ENCODE peak calls at places on chromosomes 3 and 15, in six cellular contexts. G, U, K, Z, V and P are unnamed samples.

GRCh38 chr3:48898383-48899234 is at the start of gene SLC25A20:
- DNase-seq in G (peak), U (peak), K (peak), Z (peak), V (peak), P (peak)

GRCh38 chr15:98503970-98504369 is 144.4 kb upstream of the IGF1R start:
- DNase-seq in G (no peak), U (no peak), K (no peak), Z (no peak), V (no peak), P (no peak)

GRCh38 chr3:136659253-136659652 is 92.9 kb downstream of the STAG1 start:
- DNase-seq in G (peak), U (no peak), K (no peak), Z (no peak), V (no peak), P (peak)

GRCh38 chr3:188345223-188345622 is 191.3 kb downstream of the LPP start:
- DNase-seq in G (peak), U (no peak), K (no peak), Z (no peak), V (no peak), P (no peak)

GRCh38 chr3:58013973-58014649 is 5.9 kb downstream of the FLNB start:
- DNase-seq in G (peak), U (no peak), K (no peak), Z (no peak), V (no peak), P (no peak)

GRCh38 chr3:179330438-179330837 is 7.6 kb downstream of the ZNF639 start:
- DNase-seq in G (no peak), U (no peak), K (no peak), Z (no peak), V (no peak), P (no peak)

GRCh38 chr3:127814325-127814781 is 8.0 kb downstream of the MGLL start:
- DNase-seq in G (no peak), U (no peak), K (no peak), Z (no peak), V (no peak), P (no peak)

GRCh38 chr15:59751552-59752413 is 62.7 kb upstream of the BNIP2 start:
- DNase-seq in G (no peak), U (peak), K (no peak), Z (no peak), V (no peak), P (peak)

GRCh38 chr3:126147147-126147931 is 33.0 kb downstream of the ALDH1L1 start:
- DNase-seq in G (no peak), U (no peak), K (no peak), Z (peak), V (no peak), P (no peak)

GRCh38 chr15:33440911-33441310 is 130.1 kb downstream of the RYR3 start:
- DNase-seq in G (no peak), U (no peak), K (no peak), Z (no peak), V (no peak), P (peak)

GRCh38 chr3:72976182-72976825 is 20.3 kb upstream of the PPP4R2 start:
- DNase-seq in G (no peak), U (no peak), K (no peak), Z (no peak), V (no peak), P (no peak)

GRCh38 chr3:71875461-71875947 is 90.6 kb upstream of the PROK2 start:
- DNase-seq in G (peak), U (peak), K (peak), Z (peak), V (peak), P (peak)

GRCh38 chr15:59158701-59159034 is 48.0 kb upstream of the LDHAL6B start:
- DNase-seq in G (no peak), U (no peak), K (no peak), Z (no peak), V (no peak), P (no peak)

GRCh38 chr3:168532135-168532534 is 436.4 kb upstream of the GOLIM4 start:
- DNase-seq in G (no peak), U (no peak), K (no peak), Z (no peak), V (no peak), P (no peak)

GRCh38 chr15:26804063-26804804 is 31.4 kb upstream of the GABRB3 start:
- DNase-seq in G (no peak), U (no peak), K (no peak), Z (no peak), V (no peak), P (no peak)

GRCh38 chr3:195754141-195754540 is 33.4 kb downstream of the MUC20 start:
- DNase-seq in G (no peak), U (no peak), K (no peak), Z (no peak), V (no peak), P (no peak)

GRCh38 chr15:52427804-52428203 is 100.9 kb downstream of the MYO5A start:
- DNase-seq in G (peak), U (peak), K (no peak), Z (no peak), V (no peak), P (peak)

GRCh38 chr3:17808994-17809393 is 66.6 kb upstream of the TBC1D5 start:
- DNase-seq in G (peak), U (no peak), K (no peak), Z (no peak), V (no peak), P (no peak)

GRCh38 chr3:126552688-126553283 is 5.9 kb downstream of the C3orf22 start:
- DNase-seq in G (no peak), U (no peak), K (no peak), Z (peak), V (peak), P (no peak)

GRCh38 chr15:96336643-96337353 is 6.3 kb downstream of the NR2F2 start:
- DNase-seq in G (peak), U (no peak), K (no peak), Z (no peak), V (no peak), P (no peak)

GRCh38 chr3:140630366-140630765 is 47.5 kb upstream of the TRIM42 start:
- DNase-seq in G (no peak), U (no peak), K (no peak), Z (no peak), V (no peak), P (no peak)

GRCh38 chr3:156630081-156630772 is 44.2 kb upstream of the TIPARP start:
- DNase-seq in G (peak), U (peak), K (no peak), Z (no peak), V (no peak), P (no peak)

GRCh38 chr15:74505837-74506514 is 35.0 kb upstream of the ARID3B start:
- DNase-seq in G (peak), U (no peak), K (no peak), Z (no peak), V (no peak), P (no peak)

GRCh38 chr3:48919215-48920138 is 835 bp downstream of the ARIH2 start:
- DNase-seq in G (peak), U (peak), K (peak), Z (peak), V (no peak), P (peak)

GRCh38 chr3:65425880-65426279 is 612.8 kb downstream of the MAGI1 start:
- DNase-seq in G (no peak), U (no peak), K (no peak), Z (no peak), V (no peak), P (no peak)

GRCh38 chr3:38029400-38030125 is at the start of gene PLCD1:
- DNase-seq in G (peak), U (no peak), K (no peak), Z (peak), V (peak), P (no peak)

GRCh38 chr15:36766449-36766848 is 187.0 kb downstream of the CDIN1 start:
- DNase-seq in G (no peak), U (no peak), K (no peak), Z (no peak), V (no peak), P (no peak)

GRCh38 chr3:196533260-196533681 is 18.1 kb upstream of the SMCO1 start:
- DNase-seq in G (peak), U (no peak), K (no peak), Z (no peak), V (no peak), P (no peak)

GRCh38 chr3:68535782-68536181 is 396.6 kb downstream of the TAFA4 start:
- DNase-seq in G (no peak), U (no peak), K (no peak), Z (no peak), V (no peak), P (no peak)

GRCh38 chr3:113002676-113003075 is 11.9 kb downstream of the GTPBP8 start:
- DNase-seq in G (no peak), U (no peak), K (no peak), Z (no peak), V (peak), P (peak)

GRCh38 chr3:186798239-186798638 is 8.0 kb downstream of the RFC4 start:
- DNase-seq in G (no peak), U (no peak), K (no peak), Z (no peak), V (no peak), P (no peak)

GRCh38 chr3:128553560-128553959 is 60.6 kb upstream of the GATA2 start:
- DNase-seq in G (no peak), U (no peak), K (no peak), Z (no peak), V (peak), P (no peak)

GRCh38 chr3:13013994-13014754 is 59.1 kb downstream of the IQSEC1 start:
- DNase-seq in G (no peak), U (no peak), K (no peak), Z (no peak), V (no peak), P (peak)

GRCh38 chr3:113535898-113536297 is 3.5 kb downstream of the SIDT1 start:
- DNase-seq in G (no peak), U (no peak), K (no peak), Z (no peak), V (no peak), P (peak)

DNA sequence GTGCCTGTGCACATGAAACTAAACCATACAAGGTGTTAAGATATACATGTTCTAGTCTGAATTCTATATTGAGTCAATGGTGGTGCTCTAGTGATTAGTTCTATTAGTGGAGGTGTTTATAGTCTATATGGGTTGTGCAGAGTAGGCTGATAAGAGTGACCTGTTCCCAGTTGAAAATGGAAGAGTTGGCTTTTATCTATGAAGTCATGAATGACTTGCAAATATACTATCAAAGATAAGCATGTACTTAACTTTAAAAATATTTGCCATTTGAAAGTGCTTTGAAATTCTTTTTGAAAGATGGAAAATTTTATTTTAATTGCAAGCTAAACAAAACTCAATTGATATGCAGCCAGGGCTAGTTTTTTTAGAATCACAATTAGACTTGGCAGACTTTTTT is 150.6 kb upstream of the SGO1 start:
- DNase-seq in G (no peak), U (no peak), K (no peak), Z (no peak), V (no peak), P (no peak)
- TF ChIP-seq CTCF in G (no peak), U (no peak), K (no peak), Z (no peak), V (no peak), P (no peak)

GRCh38 chr15:68431037-68431791 is 749 bp downstream of the ITGA11 start:
- DNase-seq in G (no peak), U (no peak), K (no peak), Z (no peak), V (peak), P (no peak)
- H3K4me3 ChIP-seq in G (peak), U (no peak), K (no peak), Z (peak), V (no peak), P (no peak)

DNA sequence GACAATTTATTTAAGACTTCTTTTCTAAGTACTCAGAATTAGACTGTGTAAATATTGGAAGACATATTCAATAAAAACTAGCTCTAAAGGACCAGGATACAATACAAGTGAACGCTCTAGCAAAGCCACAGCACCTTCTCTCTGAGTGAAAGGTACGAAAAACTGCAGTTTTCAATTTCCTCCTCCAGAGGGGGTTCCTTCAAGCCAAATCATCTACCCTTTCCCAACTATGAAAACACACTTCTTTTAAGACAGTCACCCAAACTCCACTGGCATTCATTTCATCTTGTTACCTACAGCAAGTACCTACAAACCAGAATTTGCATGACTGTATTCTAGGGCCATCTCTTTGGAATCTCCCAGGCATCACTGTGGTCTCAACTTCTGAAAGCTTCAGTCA is 165.8 kb downstream of the ERC2 start:
- DNase-seq in G (no peak), U (no peak), K (no peak), Z (no peak), V (no peak), P (no peak)
- TF ChIP-seq CTCF in G (no peak), U (no peak), K (peak), Z (no peak), V (no peak), P (peak)

GRCh38 chr3:10196389-10197052 is 31.8 kb downstream of the IRAK2 start:
- DNase-seq in G (peak), U (no peak), K (no peak), Z (no peak), V (no peak), P (peak)
- H3K4me3 ChIP-seq in G (no peak), U (no peak), K (no peak), Z (no peak), V (no peak), P (no peak)

GRCh38 chr15:72579814-72580213 is 74.7 kb upstream of the GOLGA6B start:
- DNase-seq in G (no peak), U (no peak), K (no peak), Z (no peak), V (no peak), P (no peak)
- TF ChIP-seq CTCF in G (no peak), U (no peak), K (no peak), Z (no peak), V (no peak), P (no peak)

DNA sequence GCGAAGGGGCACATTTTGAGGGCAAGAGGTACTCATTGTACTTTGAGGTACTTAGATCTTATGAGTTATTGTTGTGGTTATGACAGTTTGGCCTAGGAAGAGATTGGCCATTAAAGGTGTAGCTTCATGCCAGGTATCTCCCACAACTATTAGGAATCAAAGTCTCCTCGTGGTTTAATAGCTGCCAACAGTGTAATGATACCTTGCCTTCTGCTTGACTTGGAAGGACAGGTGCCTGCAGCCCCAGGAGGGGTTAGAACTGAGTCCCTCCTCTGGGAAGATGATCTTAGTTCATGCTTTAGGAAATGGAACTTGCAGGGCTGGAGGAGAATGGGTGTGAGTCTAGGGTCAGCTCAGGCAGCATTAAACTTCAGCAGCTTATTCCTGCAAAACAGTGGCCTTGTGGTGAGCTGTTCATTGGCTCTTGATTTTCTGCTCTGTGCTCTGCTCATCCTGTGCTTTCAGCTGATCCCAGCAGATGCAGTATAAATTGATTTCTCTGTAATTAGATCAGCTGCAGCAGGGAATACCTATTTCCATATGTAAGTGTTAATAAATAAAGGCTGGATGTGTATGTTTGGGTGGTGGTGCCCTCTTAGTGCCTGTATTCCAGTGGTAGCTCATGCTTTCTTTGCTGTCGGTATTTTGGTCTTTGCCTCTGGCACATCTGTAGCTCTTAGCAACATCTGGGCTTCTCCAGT is 40.5 kb downstream of the ZNF609 start:
- DNase-seq in G (no peak), U (no peak), K (no peak), Z (no peak), V (no peak), P (no peak)
- H3K4me3 ChIP-seq in G (no peak), U (no peak), K (no peak), Z (no peak), V (no peak), P (no peak)

DNA sequence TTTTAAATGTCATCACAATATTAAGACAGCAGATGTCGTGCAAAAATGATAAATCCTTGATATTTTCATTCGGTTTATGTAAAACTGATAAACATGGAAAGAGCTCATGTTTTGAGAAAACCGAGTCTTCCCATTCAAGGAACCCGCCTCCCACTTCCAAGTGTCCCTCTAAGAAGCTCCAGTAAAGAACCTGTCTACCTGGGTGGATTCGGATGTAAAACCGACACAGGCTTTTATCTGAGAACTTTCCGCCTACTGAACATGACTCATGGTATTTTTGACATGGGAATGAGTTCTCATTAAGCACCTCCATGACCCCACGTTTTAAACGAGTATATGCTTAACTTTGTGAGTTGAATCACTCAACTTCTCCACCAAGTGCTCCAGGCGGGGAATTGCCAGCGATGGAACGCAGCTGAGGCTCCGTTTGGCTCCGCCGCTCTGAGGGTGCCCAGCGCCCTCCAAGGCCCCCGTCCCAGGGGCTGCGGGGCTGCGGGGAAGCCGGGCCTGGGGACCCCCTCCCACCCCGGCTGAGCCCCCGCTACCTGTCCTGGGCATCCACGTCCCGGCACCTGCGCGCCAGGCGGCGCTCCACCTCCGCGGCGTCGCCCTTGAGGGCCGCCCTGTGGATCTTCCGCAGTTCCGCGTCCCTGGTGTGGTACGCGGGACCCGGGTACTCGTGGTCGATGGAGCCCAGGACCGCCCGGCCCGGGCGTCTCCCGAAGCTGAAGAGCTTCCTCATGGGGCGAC is 119.9 kb downstream of the LMLN start:
- DNase-seq in G (peak), U (peak), K (no peak), Z (no peak), V (no peak), P (no peak)
- TF ChIP-seq CTCF in G (no peak), U (peak), K (no peak), Z (no peak), V (no peak), P (no peak)

DNA sequence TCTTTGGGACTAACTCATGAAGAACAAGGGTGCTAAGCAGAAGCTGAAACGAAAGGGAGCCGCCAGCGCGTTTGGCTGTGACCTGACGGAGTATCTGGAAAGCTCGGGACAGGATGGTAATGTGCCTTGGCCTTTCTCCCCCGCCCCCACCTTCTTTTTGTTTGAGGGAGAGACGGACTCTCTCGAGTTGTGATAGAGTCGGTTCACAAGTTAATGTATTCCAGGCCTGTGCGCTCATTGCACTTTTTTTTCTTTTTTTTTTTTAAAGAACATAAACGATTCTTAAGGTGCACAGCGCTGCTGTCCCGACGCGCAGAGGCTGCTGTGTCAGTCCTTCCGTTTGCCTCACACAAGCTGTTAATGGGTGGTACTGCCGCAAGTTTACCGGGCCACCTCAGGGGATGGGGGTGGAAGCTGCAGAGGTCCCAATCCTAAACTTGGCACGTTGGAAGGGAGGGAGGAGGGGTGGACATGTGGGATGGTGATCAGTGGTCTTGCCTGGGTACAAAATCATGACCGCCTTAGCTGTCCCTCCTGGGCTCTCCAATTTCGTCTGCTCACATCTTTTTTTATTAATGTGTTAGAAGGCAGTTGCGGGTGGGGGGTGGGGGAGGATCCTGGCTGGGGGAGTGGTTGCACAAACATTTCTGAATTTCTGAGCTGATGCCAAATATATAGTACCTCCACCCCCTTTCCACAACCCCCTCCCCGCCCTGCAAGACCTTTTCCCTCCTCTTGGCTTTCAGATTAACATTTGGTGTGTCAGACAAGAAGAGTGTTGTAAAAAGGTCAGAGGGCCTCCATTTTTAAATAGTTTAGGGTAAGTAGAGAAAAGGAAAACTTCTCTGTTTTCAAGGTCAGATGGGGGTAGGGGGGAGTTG is 946 bp downstream of the ARHGAP31 start:
- DNase-seq in G (peak), U (no peak), K (no peak), Z (peak), V (peak), P (peak)
- H3K4me3 ChIP-seq in G (peak), U (peak), K (peak), Z (peak), V (peak), P (peak)